ENCODE peak calls at places on chromosome 5, in five cellular contexts. T is H1, H is GM12878, L is HCT116, M is GM23338. U is an unnamed sample.

GRCh38 chr5:65190328-65191053 is 291.2 kb downstream of the ADAMTS6 start:
- DNase-seq in H (peak), L (no peak), M (no peak), T (no peak), U (no peak)

GRCh38 chr5:107425541-107426031 is 245.2 kb downstream of the EFNA5 start:
- DNase-seq in M (no peak), T (no peak), L (peak), H (no peak), U (no peak)

GRCh38 chr5:143699121-143699520 is 112.8 kb upstream of the HMHB1 start:
- DNase-seq in T (no peak), L (no peak), H (no peak), M (no peak), U (no peak)

GRCh38 chr5:69042915-69043795 is 50.7 kb upstream of the SLC30A5 start:
- DNase-seq in T (peak), M (peak), H (peak), L (peak), U (peak)

GRCh38 chr5:170315154-170315553 is 17.6 kb upstream of the LCP2 start:
- DNase-seq in T (no peak), H (no peak), M (no peak), L (no peak), U (no peak)

GRCh38 chr5:78472469-78473106 is 112.2 kb downstream of the SCAMP1 start:
- DNase-seq in M (no peak), H (no peak), L (no peak), T (no peak), U (no peak)

GRCh38 chr5:31204955-31205354 is 11.5 kb downstream of the CDH6 start:
- DNase-seq in T (no peak), M (no peak), L (no peak), H (no peak), U (no peak)

GRCh38 chr5:146490089-146490843 is 25.7 kb downstream of the GPR151 start:
- DNase-seq in T (no peak), H (no peak), L (no peak), M (no peak), U (no peak)

GRCh38 chr5:58114324-58114723 is 345.6 kb downstream of the PLK2 start:
- DNase-seq in M (no peak), H (no peak), T (no peak), L (no peak), U (no peak)

GRCh38 chr5:115343855-115344254 is 47.4 kb upstream of the CCDC112 start:
- DNase-seq in L (no peak), M (no peak), H (no peak), T (no peak), U (no peak)

GRCh38 chr5:53430618-53431252 is 49.7 kb upstream of the FST start:
- DNase-seq in M (peak), H (no peak), T (no peak), L (peak), U (no peak)

GRCh38 chr5:71882826-71883744 is 164.0 kb downstream of the CARTPT start:
- DNase-seq in L (no peak), T (no peak), M (no peak), H (no peak), U (no peak)

GRCh38 chr5:143134900-143135299 is 268.6 kb downstream of the NR3C1 start:
- DNase-seq in M (no peak), T (no peak), H (no peak), L (no peak), U (no peak)

GRCh38 chr5:153629496-153629895 is 139.0 kb downstream of the GRIA1 start:
- DNase-seq in H (no peak), T (no peak), M (no peak), L (no peak), U (no peak)

GRCh38 chr5:143871672-143872071 is 59.7 kb downstream of the HMHB1 start:
- DNase-seq in L (no peak), H (no peak), M (peak), T (no peak), U (no peak)

GRCh38 chr5:14332746-14333145 is 189.6 kb downstream of the TRIO start:
- DNase-seq in T (no peak), L (no peak), H (no peak), M (no peak), U (no peak)

GRCh38 chr5:15013654-15014463 is 142.3 kb upstream of the ANKH start:
- DNase-seq in L (peak), T (no peak), M (peak), H (no peak), U (peak)

GRCh38 chr5:74294231-74294705 is 346.3 kb downstream of the ENC1 start:
- DNase-seq in T (no peak), M (no peak), H (peak), L (no peak), U (no peak)

GRCh38 chr5:12661617-12662370 is 757.5 kb upstream of the CTNND2 start:
- DNase-seq in H (no peak), T (peak), M (peak), L (no peak), U (no peak)

GRCh38 chr5:61496406-61497307 is 164.6 kb downstream of the ZSWIM6 start:
- DNase-seq in T (no peak), L (no peak), H (no peak), M (no peak), U (no peak)

GRCh38 chr5:129904102-129904666 is at the start of gene CHSY3:
- DNase-seq in L (peak), M (peak), H (no peak), T (peak), U (no peak)

GRCh38 chr5:74232281-74232680 is 408.2 kb downstream of the ENC1 start:
- DNase-seq in L (no peak), M (no peak), T (no peak), H (no peak), U (no peak)

GRCh38 chr5:145484195-145484594 is 350.9 kb downstream of the PRELID2 start:
- DNase-seq in T (no peak), H (no peak), L (peak), M (no peak), U (no peak)

GRCh38 chr5:132961887-132962286 is 1.5 kb downstream of the AFF4 start:
- DNase-seq in H (no peak), M (no peak), T (no peak), L (no peak), U (no peak)

GRCh38 chr5:100902406-100903035 is 561 bp downstream of the ST8SIA4 start:
- DNase-seq in H (no peak), L (no peak), M (peak), T (no peak), U (no peak)

GRCh38 chr5:100903036-100903887 is at the start of gene ST8SIA4:
- DNase-seq in M (peak), L (no peak), H (peak), T (peak), U (no peak)

GRCh38 chr5:100901851-100902341 is 1.2 kb downstream of the ST8SIA4 start:
- DNase-seq in H (no peak), T (no peak), M (peak), L (no peak), U (no peak)

GRCh38 chr5:100905259-100905914 is 2.3 kb upstream of the ST8SIA4 start:
- DNase-seq in H (no peak), T (no peak), M (no peak), L (no peak), U (no peak)

DNA sequence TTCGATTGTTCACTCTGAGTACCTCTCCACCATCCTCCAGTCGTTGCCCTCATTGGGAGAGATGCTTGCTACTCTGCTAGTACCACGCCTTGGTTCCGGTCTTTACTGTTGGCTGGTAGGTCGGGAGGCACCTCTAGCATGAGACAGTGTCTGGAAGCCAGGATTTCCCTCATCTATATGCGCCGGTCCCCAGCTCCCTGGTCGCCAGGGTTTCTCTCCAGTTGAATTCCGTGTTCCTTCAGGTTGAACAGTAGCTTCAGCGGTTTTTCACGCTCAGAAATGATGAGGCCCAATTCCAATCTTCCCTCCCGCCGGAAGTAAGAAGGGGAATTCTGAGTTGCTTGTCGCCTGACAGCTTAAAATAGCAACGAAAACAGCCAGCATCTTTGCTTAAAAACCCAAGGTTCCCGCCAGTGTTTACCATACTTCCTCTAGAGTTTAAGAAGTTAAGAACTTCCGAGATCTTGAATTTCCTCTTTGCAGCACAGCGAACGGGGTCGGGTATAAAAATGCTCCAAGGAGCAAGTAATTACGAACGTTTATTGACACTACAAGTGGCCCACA is 1.3 kb upstream of the ST8SIA4 start:
- DNase-seq in H (no peak), T (no peak), L (no peak), M (peak), U (no peak)
- H3K27ac ChIP-seq in H (peak), T (no peak), L (no peak), M (no peak), U (no peak)

DNA sequence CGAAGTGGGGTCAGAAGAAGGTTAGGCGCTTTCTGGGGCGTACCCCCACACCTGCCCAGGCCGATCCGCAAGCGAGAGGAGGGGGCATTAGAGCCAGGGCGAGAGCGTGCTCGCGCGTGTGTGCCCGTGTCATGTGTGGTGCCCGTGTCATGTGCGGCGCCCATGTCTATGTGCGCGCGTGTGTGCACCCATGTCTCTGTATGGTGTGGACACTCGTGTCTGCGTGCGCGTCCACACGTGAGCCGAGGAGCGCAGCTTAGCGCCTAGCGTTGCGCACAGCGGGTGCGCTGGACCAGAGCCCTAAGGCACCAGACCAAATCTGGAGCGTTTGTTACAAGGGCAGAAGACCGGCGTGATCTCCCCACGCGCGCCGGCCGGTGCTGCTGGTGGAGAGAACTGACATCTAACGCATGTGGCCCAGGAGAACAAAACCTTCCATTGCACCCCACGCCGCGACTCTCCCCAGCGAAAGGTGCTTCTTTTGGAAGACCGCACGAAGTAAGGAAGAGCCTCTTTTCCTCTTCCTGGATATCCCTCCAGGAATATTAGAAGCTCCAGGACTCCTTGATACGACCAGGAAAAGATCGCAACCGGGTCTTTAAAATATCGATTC is 639 bp downstream of the NIM1K start:
- DNase-seq in H (no peak), M (no peak), T (no peak), L (no peak), U (no peak)
- TF ChIP-seq EZH2 in H (no peak), M (peak), T (peak), L (no peak), U (no peak)

GRCh38 chr5:139335811-139336210 is 5.8 kb upstream of the PAIP2 start:
- DNase-seq in H (no peak), T (no peak), L (no peak), M (no peak), U (no peak)
- TF ChIP-seq POLR2AphosphoS5 in H (no peak), T (peak), L (peak), M (no peak), U (no peak)

GRCh38 chr5:156641690-156642089 is 208.4 kb upstream of the PPP1R2B start:
- DNase-seq in M (no peak), H (no peak), T (no peak), L (no peak), U (no peak)
- H3K27ac ChIP-seq in M (no peak), H (no peak), T (no peak), L (no peak), U (no peak)